ENCODE peak calls at places on chromosomes 11 and 22, in eight cellular contexts. One of them, this sample, is unnamed.

GRCh38 chr22:44913198-44913983 is 96.4 kb downstream of the PHF21B start:
- DNase-seq in NB4: no peak
- DNase-seq in Right ventricle myocardium inferior: no peak
- DNase-seq in midbrain: no peak
- DNase-seq in lower leg skin: no peak
- DNase-seq in GM04504: no peak
- DNase-seq in iris pigment epithelial cell: no peak
- DNase-seq in T-helper 9 cell: no peak
- DNase-seq in this sample: no peak

GRCh38 chr22:44091021-44091721 is 67.1 kb downstream of the PARVB start:
- DNase-seq in NB4: peak; percentile 40
- DNase-seq in Right ventricle myocardium inferior: peak; percentile 30
- DNase-seq in lower leg skin: no peak
- DNase-seq in GM04504: no peak
- DNase-seq in iris pigment epithelial cell: peak; percentile 26
- DNase-seq in midbrain: no peak
- DNase-seq in T-helper 9 cell: no peak
- DNase-seq in this sample: no peak

GRCh38 chr11:108606070-108606469 is 12.5 kb upstream of the EXPH5 start:
- DNase-seq in GM04504: no peak
- DNase-seq in T-helper 9 cell: no peak
- DNase-seq in NB4: no peak
- DNase-seq in iris pigment epithelial cell: no peak
- DNase-seq in midbrain: no peak
- DNase-seq in Right ventricle myocardium inferior: no peak
- DNase-seq in lower leg skin: no peak
- DNase-seq in this sample: no peak

GRCh38 chr11:111352935-111353695 is 26.0 kb downstream of the POU2AF1 start:
- DNase-seq in iris pigment epithelial cell: no peak
- DNase-seq in midbrain: no peak
- DNase-seq in Right ventricle myocardium inferior: no peak
- DNase-seq in T-helper 9 cell: no peak
- DNase-seq in lower leg skin: no peak
- DNase-seq in NB4: no peak
- DNase-seq in GM04504: no peak
- DNase-seq in this sample: no peak

GRCh38 chr11:102831709-102832492 is 11.5 kb downstream of the MMP3 start:
- DNase-seq in NB4: no peak
- DNase-seq in midbrain: no peak
- DNase-seq in Right ventricle myocardium inferior: no peak
- DNase-seq in iris pigment epithelial cell: no peak
- DNase-seq in T-helper 9 cell: no peak
- DNase-seq in lower leg skin: no peak
- DNase-seq in GM04504: no peak
- DNase-seq in this sample: no peak

GRCh38 chr11:63212742-63213141 is 30.7 kb downstream of the SLC22A25 start:
- DNase-seq in midbrain: peak; percentile 0
- DNase-seq in NB4: peak; percentile 32
- DNase-seq in GM04504: no peak
- DNase-seq in Right ventricle myocardium inferior: no peak
- DNase-seq in iris pigment epithelial cell: peak; percentile 1
- DNase-seq in lower leg skin: no peak
- DNase-seq in T-helper 9 cell: no peak
- DNase-seq in this sample: peak; percentile 2

GRCh38 chr11:66904981-66905521 is 48.2 kb downstream of the LRFN4 start:
- DNase-seq in NB4: no peak
- DNase-seq in T-helper 9 cell: no peak
- DNase-seq in midbrain: no peak
- DNase-seq in lower leg skin: no peak
- DNase-seq in Right ventricle myocardium inferior: no peak
- DNase-seq in GM04504: no peak
- DNase-seq in iris pigment epithelial cell: no peak
- DNase-seq in this sample: no peak

GRCh38 chr22:19619144-19620009 is 94.9 kb upstream of the SEPTIN5 start:
- DNase-seq in midbrain: no peak
- DNase-seq in GM04504: no peak
- DNase-seq in T-helper 9 cell: no peak
- DNase-seq in iris pigment epithelial cell: no peak
- DNase-seq in lower leg skin: no peak
- DNase-seq in NB4: no peak
- DNase-seq in Right ventricle myocardium inferior: no peak
- DNase-seq in this sample: no peak

GRCh38 chr22:26401726-26402125 is 27.3 kb upstream of the ASPHD2 start:
- DNase-seq in NB4: no peak
- DNase-seq in T-helper 9 cell: no peak
- DNase-seq in GM04504: no peak
- DNase-seq in lower leg skin: no peak
- DNase-seq in midbrain: no peak
- DNase-seq in iris pigment epithelial cell: no peak
- DNase-seq in Right ventricle myocardium inferior: no peak
- DNase-seq in this sample: no peak

GRCh38 chr11:118290923-118291322 is 13.6 kb upstream of the CD3E start:
- DNase-seq in T-helper 9 cell: no peak
- DNase-seq in midbrain: peak; percentile 7
- DNase-seq in NB4: peak; percentile 64
- DNase-seq in lower leg skin: peak; percentile 46
- DNase-seq in iris pigment epithelial cell: peak; percentile 19
- DNase-seq in GM04504: no peak
- DNase-seq in Right ventricle myocardium inferior: no peak
- DNase-seq in this sample: peak; percentile 40